ENCODE peak calls at places on chromosomes 1 and 21, in four cellular contexts. One of them, this sample, is unnamed.

GRCh38 chr1:202130275-202130646 is 7.5 kb downstream of the GPR37L1 start:
- DNase-seq in left ventricle myocardium inferior: no peak
- DNase-seq in mammary epithelial cell: no peak
- DNase-seq in tibial nerve: no peak
- DNase-seq in this sample: no peak

GRCh38 chr1:54850737-54851136 is 36.3 kb downstream of the DHCR24 start:
- DNase-seq in mammary epithelial cell: peak; percentile 14
- DNase-seq in tibial nerve: no peak
- DNase-seq in left ventricle myocardium inferior: no peak
- DNase-seq in this sample: no peak

GRCh38 chr1:64077281-64077940 is 126.0 kb upstream of the UBE2U start:
- DNase-seq in tibial nerve: no peak
- DNase-seq in mammary epithelial cell: peak; percentile 99
- DNase-seq in left ventricle myocardium inferior: no peak
- DNase-seq in this sample: no peak

GRCh38 chr1:14611792-14612191 is 13.3 kb downstream of the KAZN start:
- DNase-seq in tibial nerve: no peak
- DNase-seq in mammary epithelial cell: no peak
- DNase-seq in left ventricle myocardium inferior: no peak
- DNase-seq in this sample: no peak

GRCh38 chr1:3692593-3692992 is 40.3 kb downstream of the TP73 start:
- DNase-seq in tibial nerve: no peak
- DNase-seq in mammary epithelial cell: no peak
- DNase-seq in left ventricle myocardium inferior: no peak
- DNase-seq in this sample: no peak

GRCh38 chr1:14758962-14759361 is 160.5 kb downstream of the KAZN start:
- DNase-seq in left ventricle myocardium inferior: no peak
- DNase-seq in tibial nerve: no peak
- DNase-seq in mammary epithelial cell: no peak
- DNase-seq in this sample: no peak

GRCh38 chr1:221449801-221450470 is 292.0 kb downstream of the DUSP10 start:
- DNase-seq in mammary epithelial cell: peak; percentile 59
- DNase-seq in left ventricle myocardium inferior: no peak
- DNase-seq in tibial nerve: no peak
- DNase-seq in this sample: no peak

GRCh38 chr1:192435704-192436103 is 118.9 kb downstream of the RGS21 start:
- DNase-seq in left ventricle myocardium inferior: no peak
- DNase-seq in mammary epithelial cell: no peak
- DNase-seq in tibial nerve: no peak
- DNase-seq in this sample: no peak

GRCh38 chr1:115322631-115323030 is 15.4 kb downstream of the NGF start:
- DNase-seq in tibial nerve: no peak
- DNase-seq in left ventricle myocardium inferior: no peak
- DNase-seq in mammary epithelial cell: no peak
- DNase-seq in this sample: no peak

GRCh38 chr1:240462766-240463410 is 149.1 kb downstream of the GREM2 start:
- DNase-seq in mammary epithelial cell: no peak
- DNase-seq in left ventricle myocardium inferior: no peak
- DNase-seq in tibial nerve: no peak
- DNase-seq in this sample: no peak

GRCh38 chr1:31416101-31416736 is 3.2 kb downstream of the SERINC2 start:
- DNase-seq in left ventricle myocardium inferior: no peak
- DNase-seq in mammary epithelial cell: peak; percentile 74
- DNase-seq in tibial nerve: no peak
- DNase-seq in this sample: no peak

GRCh38 chr21:43367859-43368258 is 59.1 kb downstream of the SIK1 start:
- DNase-seq in left ventricle myocardium inferior: no peak
- DNase-seq in mammary epithelial cell: no peak
- DNase-seq in tibial nerve: no peak
- DNase-seq in this sample: no peak

GRCh38 chr21:17730782-17731181 is 88.4 kb downstream of the C21orf91 start:
- DNase-seq in mammary epithelial cell: peak; percentile 16
- DNase-seq in left ventricle myocardium inferior: no peak
- DNase-seq in tibial nerve: no peak
- DNase-seq in this sample: no peak

GRCh38 chr1:104932949-104933679 is 1183.4 kb downstream of the AMY1C start:
- DNase-seq in tibial nerve: no peak
- DNase-seq in left ventricle myocardium inferior: no peak
- DNase-seq in mammary epithelial cell: no peak
- DNase-seq in this sample: no peak

GRCh38 chr1:237183963-237184540 is 142.1 kb downstream of the RYR2 start:
- DNase-seq in left ventricle myocardium inferior: no peak
- DNase-seq in mammary epithelial cell: no peak
- DNase-seq in tibial nerve: no peak
- DNase-seq in this sample: no peak

GRCh38 chr1:237042467-237042891 is 495 bp downstream of the RYR2 start:
- DNase-seq in left ventricle myocardium inferior: no peak
- DNase-seq in tibial nerve: no peak
- DNase-seq in mammary epithelial cell: no peak
- DNase-seq in this sample: no peak

GRCh38 chr1:209183195-209183594 is 400.3 kb upstream of the CAMK1G start:
- DNase-seq in mammary epithelial cell: no peak
- DNase-seq in left ventricle myocardium inferior: no peak
- DNase-seq in tibial nerve: no peak
- DNase-seq in this sample: no peak

GRCh38 chr1:192602757-192603156 is 27.2 kb downstream of the RGS1 start:
- DNase-seq in left ventricle myocardium inferior: no peak
- DNase-seq in tibial nerve: no peak
- DNase-seq in mammary epithelial cell: no peak
- DNase-seq in this sample: no peak

GRCh38 chr1:3024588-3024987 is 3.3 kb downstream of the ACTRT2 start:
- DNase-seq in mammary epithelial cell: no peak
- DNase-seq in tibial nerve: no peak
- DNase-seq in left ventricle myocardium inferior: no peak
- DNase-seq in this sample: no peak

GRCh38 chr1:154697710-154698109 is 89.7 kb upstream of the ADAR start:
- DNase-seq in mammary epithelial cell: no peak
- DNase-seq in left ventricle myocardium inferior: no peak
- DNase-seq in tibial nerve: no peak
- DNase-seq in this sample: no peak

GRCh38 chr21:35855463-35855862 is 204.9 kb downstream of the SETD4 start:
- DNase-seq in left ventricle myocardium inferior: no peak
- DNase-seq in tibial nerve: no peak
- DNase-seq in mammary epithelial cell: no peak
- DNase-seq in this sample: no peak

GRCh38 chr1:41053324-41053723 is 31.8 kb upstream of the SLFNL1 start:
- DNase-seq in tibial nerve: no peak
- DNase-seq in mammary epithelial cell: no peak
- DNase-seq in left ventricle myocardium inferior: no peak
- DNase-seq in this sample: no peak

GRCh38 chr1:64242895-64243756 is 39.7 kb downstream of the UBE2U start:
- DNase-seq in tibial nerve: no peak
- DNase-seq in left ventricle myocardium inferior: no peak
- DNase-seq in mammary epithelial cell: peak; percentile 31
- DNase-seq in this sample: no peak

GRCh38 chr1:117760069-117760468 is 154.2 kb downstream of the TENT5C start:
- DNase-seq in mammary epithelial cell: peak; percentile 28
- DNase-seq in left ventricle myocardium inferior: no peak
- DNase-seq in tibial nerve: no peak
- DNase-seq in this sample: no peak

GRCh38 chr1:161189036-161189435 is 9.8 kb downstream of the ADAMTS4 start:
- DNase-seq in mammary epithelial cell: no peak
- DNase-seq in tibial nerve: no peak
- DNase-seq in left ventricle myocardium inferior: no peak
- DNase-seq in this sample: no peak

GRCh38 chr1:161188381-161188780 is 10.5 kb downstream of the ADAMTS4 start:
- DNase-seq in mammary epithelial cell: no peak
- DNase-seq in left ventricle myocardium inferior: no peak
- DNase-seq in tibial nerve: no peak
- DNase-seq in this sample: no peak

GRCh38 chr1:161185282-161185682 is 8.0 kb upstream of the B4GALT3 start:
- DNase-seq in mammary epithelial cell: no peak
- DNase-seq in tibial nerve: no peak
- DNase-seq in left ventricle myocardium inferior: peak; percentile 78
- DNase-seq in this sample: peak; percentile 62

GRCh38 chr1:161187311-161187710 is 10.0 kb upstream of the B4GALT3 start:
- DNase-seq in left ventricle myocardium inferior: no peak
- DNase-seq in tibial nerve: no peak
- DNase-seq in mammary epithelial cell: no peak
- DNase-seq in this sample: no peak

DNA sequence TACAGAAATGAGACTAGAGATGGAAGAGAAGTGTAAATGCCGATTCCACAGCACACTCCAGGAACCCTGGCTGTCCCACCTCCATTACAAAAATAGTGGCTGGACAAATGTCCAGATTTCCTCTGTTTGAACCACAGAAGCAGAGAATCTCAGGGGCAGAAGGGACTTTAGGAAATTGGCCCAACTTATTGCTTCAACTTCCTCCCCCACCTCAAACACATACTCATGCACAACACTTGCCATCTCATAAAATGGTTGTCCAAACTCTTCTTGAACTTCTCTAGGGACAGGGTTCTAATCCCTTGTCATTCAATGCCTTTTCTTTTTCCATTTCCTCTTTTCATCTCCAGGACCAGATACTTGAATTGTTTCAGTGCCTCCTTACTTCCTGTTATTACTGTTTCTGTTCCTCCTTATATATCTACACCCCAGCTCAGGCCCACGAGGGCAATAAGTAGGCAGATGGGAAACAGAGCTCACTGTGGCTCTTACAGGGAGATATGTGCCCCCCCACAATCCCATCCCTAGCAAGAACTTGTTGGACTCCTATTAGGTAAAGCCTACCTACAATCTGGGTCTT is 8.5 kb upstream of the B4GALT3 start:
- DNase-seq in left ventricle myocardium inferior: no peak
- DNase-seq in mammary epithelial cell: no peak
- DNase-seq in tibial nerve: no peak
- DNase-seq in this sample: no peak
- H3K27ac ChIP-seq in left ventricle myocardium inferior: peak overlapping the region; percentile 80
- H3K27ac ChIP-seq in mammary epithelial cell: no peak overlapping the region
- H3K27ac ChIP-seq in tibial nerve: no peak overlapping the region
- H3K27ac ChIP-seq in this sample: peak overlapping the region; percentile 73

GRCh38 chr1:152501704-152502103 is 8.9 kb upstream of the LCE5A start:
- DNase-seq in tibial nerve: no peak
- DNase-seq in left ventricle myocardium inferior: no peak
- DNase-seq in mammary epithelial cell: peak; percentile 85
- DNase-seq in this sample: no peak
- H3K9me3 ChIP-seq in tibial nerve: no peaks in the 10 kb centered on the region
- H3K9me3 ChIP-seq in left ventricle myocardium inferior: no peaks in the 10 kb centered on the region
- H3K9me3 ChIP-seq in mammary epithelial cell: no peaks in the 10 kb centered on the region
- H3K9me3 ChIP-seq in this sample: no peaks in the 10 kb centered on the region

GRCh38 chr1:84892657-84893618 is at the start of gene LPAR3:
- DNase-seq in mammary epithelial cell: peak; percentile 35
- DNase-seq in left ventricle myocardium inferior: peak; percentile 36
- DNase-seq in tibial nerve: no peak
- DNase-seq in this sample: peak; percentile 20
- H3K4me3 ChIP-seq in mammary epithelial cell: peak within 1 kb of the TSS; percentile 60
- H3K4me3 ChIP-seq in left ventricle myocardium inferior: peak within 1 kb of the TSS; percentile 69
- H3K4me3 ChIP-seq in tibial nerve: peak within 1 kb of the TSS; percentile 18
- H3K4me3 ChIP-seq in this sample: peak within 1 kb of the TSS; percentile 56

GRCh38 chr1:175540928-175541645 is 202.3 kb downstream of the TNR start:
- DNase-seq in tibial nerve: no peak
- DNase-seq in left ventricle myocardium inferior: no peak
- DNase-seq in mammary epithelial cell: no peak
- DNase-seq in this sample: no peak

GRCh38 chr1:175548774-175549173 is 194.6 kb downstream of the TNR start:
- DNase-seq in mammary epithelial cell: peak; percentile 79
- DNase-seq in tibial nerve: no peak
- DNase-seq in left ventricle myocardium inferior: no peak
- DNase-seq in this sample: no peak

GRCh38 chr1:175539986-175540385 is 203.4 kb downstream of the TNR start:
- DNase-seq in tibial nerve: no peak
- DNase-seq in mammary epithelial cell: no peak
- DNase-seq in left ventricle myocardium inferior: no peak
- DNase-seq in this sample: no peak

GRCh38 chr1:175538442-175538841 is 205.0 kb downstream of the TNR start:
- DNase-seq in left ventricle myocardium inferior: no peak
- DNase-seq in mammary epithelial cell: no peak
- DNase-seq in tibial nerve: no peak
- DNase-seq in this sample: no peak

GRCh38 chr1:175543447-175543846 is 199.9 kb downstream of the TNR start:
- DNase-seq in tibial nerve: no peak
- DNase-seq in mammary epithelial cell: peak; percentile 31
- DNase-seq in left ventricle myocardium inferior: no peak
- DNase-seq in this sample: no peak
- H3K27ac ChIP-seq in tibial nerve: no peak overlapping the region
- H3K27ac ChIP-seq in mammary epithelial cell: no peak overlapping the region
- H3K27ac ChIP-seq in left ventricle myocardium inferior: no peak overlapping the region
- H3K27ac ChIP-seq in this sample: no peak overlapping the region

GRCh38 chr1:23366146-23366545 is 3.5 kb downstream of the ZNF436 start:
- DNase-seq in tibial nerve: no peak
- DNase-seq in left ventricle myocardium inferior: no peak
- DNase-seq in mammary epithelial cell: peak; percentile 51
- DNase-seq in this sample: no peak
- H3K9me3 ChIP-seq in tibial nerve: peaks cover 37% of the 10 kb centered on the region
- H3K9me3 ChIP-seq in left ventricle myocardium inferior: peaks cover 56% of the 10 kb centered on the region
- H3K9me3 ChIP-seq in mammary epithelial cell: peaks cover 32% of the 10 kb centered on the region
- H3K9me3 ChIP-seq in this sample: peaks cover 35% of the 10 kb centered on the region

DNA sequence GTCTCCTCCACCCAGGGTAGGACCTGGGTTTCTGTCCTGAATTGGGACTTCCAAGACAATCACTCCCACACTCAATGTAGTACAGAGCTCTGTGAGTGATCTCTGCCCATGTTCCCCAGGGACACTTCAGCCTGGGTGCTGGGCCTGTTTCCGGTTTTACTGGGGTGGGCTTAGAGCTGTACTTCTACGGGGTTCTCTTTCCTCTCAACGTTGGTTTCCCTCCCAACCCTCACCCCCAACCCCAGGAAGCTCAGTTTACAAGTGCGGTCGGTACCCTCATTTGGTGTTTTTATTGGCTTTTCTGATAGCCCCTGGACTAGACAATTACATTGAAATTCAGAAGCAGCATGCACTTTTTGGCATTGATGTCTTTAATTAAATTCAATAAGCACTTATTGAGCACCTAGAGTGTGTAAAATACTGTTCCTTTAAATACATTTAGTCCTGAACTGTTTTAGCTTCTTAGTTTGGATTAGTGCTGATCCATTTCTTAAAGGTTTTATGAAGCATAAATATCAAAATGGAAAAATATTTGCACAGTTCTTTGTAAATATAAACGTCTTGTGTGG is 541 bp upstream of the XPR1 start:
- DNase-seq in tibial nerve: no peak
- DNase-seq in left ventricle myocardium inferior: no peak
- DNase-seq in mammary epithelial cell: no peak
- DNase-seq in this sample: no peak
- H3K4me3 ChIP-seq in tibial nerve: peak overlapping the region; percentile 87
- H3K4me3 ChIP-seq in left ventricle myocardium inferior: peak overlapping the region; percentile 80
- H3K4me3 ChIP-seq in mammary epithelial cell: no peak overlapping the region
- H3K4me3 ChIP-seq in this sample: no peak overlapping the region

GRCh38 chr1:204110894-204111633 is 38.1 kb downstream of the SOX13 start:
- DNase-seq in mammary epithelial cell: no peak
- DNase-seq in left ventricle myocardium inferior: no peak
- DNase-seq in tibial nerve: no peak
- DNase-seq in this sample: no peak
- H3K27ac ChIP-seq in mammary epithelial cell: no peak overlapping the region
- H3K27ac ChIP-seq in left ventricle myocardium inferior: no peak overlapping the region
- H3K27ac ChIP-seq in tibial nerve: no peak overlapping the region
- H3K27ac ChIP-seq in this sample: no peak overlapping the region

DNA sequence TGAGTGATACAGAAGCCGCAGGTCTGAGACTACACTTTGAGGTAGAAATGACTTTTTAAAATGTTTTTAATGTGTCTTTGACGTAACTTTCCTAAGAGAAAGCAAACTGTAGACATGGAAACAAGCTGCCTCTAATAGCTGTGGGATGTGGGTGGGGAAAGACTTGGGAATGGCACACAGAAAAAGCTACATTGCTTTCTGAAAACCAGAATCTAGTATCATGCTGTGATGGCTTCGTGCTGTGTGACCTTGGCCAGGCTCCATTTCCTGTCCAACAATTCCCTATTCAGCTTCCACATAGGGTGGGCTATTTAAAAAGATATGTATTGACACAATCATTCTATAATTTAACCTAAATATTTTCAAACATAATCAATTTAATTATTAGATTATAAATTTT is 909.1 kb downstream of the NCAM2 start:
- DNase-seq in left ventricle myocardium inferior: no peak
- DNase-seq in mammary epithelial cell: no peak
- DNase-seq in tibial nerve: no peak
- DNase-seq in this sample: no peak
- H3K9me3 ChIP-seq in left ventricle myocardium inferior: peaks cover 14% of the 10 kb centered on the region
- H3K9me3 ChIP-seq in mammary epithelial cell: peaks cover 33% of the 10 kb centered on the region
- H3K9me3 ChIP-seq in tibial nerve: no peaks in the 10 kb centered on the region
- H3K9me3 ChIP-seq in this sample: no peaks in the 10 kb centered on the region